ENCODE peak calls at places on chromosomes 3 and 15, in six cellular contexts. V is Kasumi-1; U is nephron progenitor cell; X is H1; B is amniotic epithelial cell; A is stimulated activated CD4-positive, alpha-beta T cell treated with anti-CD3 and anti-CD28 coated beads, Interleukin-1b, Interleukin-23, amount 100 ng/mL, for 48 hours. Q is an unnamed sample.

GRCh38 chr3:158260392-158260791 is 150.5 kb downstream of the RSRC1 start:
- DNase-seq in V (no peak), U (no peak), X (no peak), B (no peak), A (no peak), Q (no peak)

GRCh38 chr3:71724584-71725278 is 471 bp downstream of the EIF4E3 start:
- DNase-seq in V (no peak), U (peak; percentile 61), X (peak; percentile 67), B (no peak), A (peak; percentile 40), Q (no peak)

GRCh38 chr3:161139686-161140085 is 34.5 kb upstream of the B3GALNT1 start:
- DNase-seq in V (no peak), U (no peak), X (no peak), B (no peak), A (no peak), Q (no peak)

GRCh38 chr3:169764164-169764452 is 752 bp downstream of the TERC start:
- DNase-seq in V (peak; percentile 61), U (no peak), X (no peak), B (peak; percentile 66), A (no peak), Q (peak; percentile 69)

GRCh38 chr3:124372784-124373183 is 357.5 kb upstream of the UMPS start:
- DNase-seq in V (no peak), U (no peak), X (no peak), B (no peak), A (no peak), Q (peak; percentile 22)

GRCh38 chr3:135503429-135504083 is 462.0 kb upstream of the PPP2R3A start:
- DNase-seq in V (peak; percentile 39), U (peak; percentile 86), X (peak; percentile 95), B (peak; percentile 53), A (peak; percentile 15), Q (peak; percentile 54)

GRCh38 chr3:62667714-62668113 is 207.5 kb downstream of the CADPS start:
- DNase-seq in V (no peak), U (peak; percentile 9), X (peak; percentile 55), B (no peak), A (no peak), Q (no peak)

GRCh38 chr3:9825461-9826040 is 15.5 kb downstream of the TTLL3 start:
- DNase-seq in V (no peak), U (no peak), X (no peak), B (no peak), A (no peak), Q (no peak)

GRCh38 chr15:70488002-70488605 is 275.3 kb downstream of the UACA start:
- DNase-seq in V (peak; percentile 69), U (peak; percentile 85), X (peak; percentile 87), B (peak; percentile 63), A (peak; percentile 62), Q (peak; percentile 56)

GRCh38 chr3:193665370-193665989 is 72.5 kb downstream of the OPA1 start:
- DNase-seq in V (peak; percentile 68), U (no peak), X (no peak), B (peak; percentile 59), A (no peak), Q (peak; percentile 30)

GRCh38 chr3:107431298-107432012 is 54.2 kb downstream of the CCDC54 start:
- DNase-seq in V (peak; percentile 31), U (peak; percentile 65), X (peak; percentile 83), B (peak; percentile 41), A (peak; percentile 50), Q (peak; percentile 70)

GRCh38 chr3:177478170-177478859 is 281.0 kb upstream of the TBL1XR1 start:
- DNase-seq in V (no peak), U (no peak), X (no peak), B (peak; percentile 100), A (no peak), Q (peak; percentile 100)

GRCh38 chr15:68584704-68585573 is 6.1 kb downstream of the CORO2B start:
- DNase-seq in V (no peak), U (no peak), X (no peak), B (no peak), A (no peak), Q (no peak)

GRCh38 chr15:91852741-91853500 is 587 bp upstream of the SLCO3A1 start:
- DNase-seq in V (peak; percentile 62), U (peak; percentile 72), X (peak; percentile 86), B (no peak), A (peak; percentile 62), Q (peak; percentile 62)

GRCh38 chr15:58548308-58549012 is 116.7 kb downstream of the LIPC start:
- DNase-seq in V (no peak), U (no peak), X (no peak), B (no peak), A (no peak), Q (no peak)

GRCh38 chr3:13072239-13073041 is 789 bp downstream of the IQSEC1 start:
- DNase-seq in V (no peak), U (no peak), X (peak; percentile 61), B (no peak), A (no peak), Q (no peak)

GRCh38 chr15:63588826-63589225 is 8.4 kb upstream of the FBXL22 start:
- DNase-seq in V (no peak), U (no peak), X (no peak), B (no peak), A (no peak), Q (no peak)

GRCh38 chr3:4271834-4272233 is 31.3 kb upstream of the SETMAR start:
- DNase-seq in V (peak; percentile 74), U (peak; percentile 13), X (no peak), B (peak; percentile 18), A (no peak), Q (peak; percentile 49)

GRCh38 chr3:86303935-86304334 is 687.0 kb downstream of the VGLL3 start:
- DNase-seq in V (no peak), U (no peak), X (no peak), B (no peak), A (no peak), Q (no peak)

GRCh38 chr3:113104746-113105479 is 106.4 kb upstream of the BOC start:
- DNase-seq in V (no peak), U (peak; percentile 22), X (no peak), B (no peak), A (no peak), Q (no peak)

GRCh38 chr3:53729618-53730017 is 116.6 kb downstream of the CHDH start:
- DNase-seq in V (no peak), U (no peak), X (no peak), B (no peak), A (no peak), Q (no peak)

GRCh38 chr3:188152660-188153497 is 1.1 kb upstream of the LPP start:
- DNase-seq in V (no peak), U (peak; percentile 38), X (peak; percentile 61), B (peak; percentile 57), A (peak; percentile 18), Q (peak; percentile 71)

GRCh38 chr15:47027322-47027946 is 689.9 kb upstream of the SEMA6D start:
- DNase-seq in V (peak; percentile 4), U (no peak), X (peak; percentile 47), B (no peak), A (no peak), Q (no peak)

GRCh38 chr15:85592148-85592547 is 202.6 kb downstream of the KLHL25 start:
- DNase-seq in V (peak; percentile 28), U (no peak), X (no peak), B (peak; percentile 75), A (no peak), Q (peak; percentile 87)

GRCh38 chr15:95715919-95716318 is 614.6 kb upstream of the NR2F2 start:
- DNase-seq in V (no peak), U (peak; percentile 47), X (no peak), B (no peak), A (no peak), Q (no peak)

GRCh38 chr15:60661075-60661645 is 182.2 kb upstream of the ICE2 start:
- DNase-seq in V (no peak), U (no peak), X (no peak), B (peak; percentile 30), A (no peak), Q (no peak)

GRCh38 chr15:62067448-62068044 is 769 bp downstream of the C2CD4A start:
- DNase-seq in V (no peak), U (peak; percentile 44), X (peak; percentile 70), B (no peak), A (peak; percentile 11), Q (peak; percentile 6)

GRCh38 chr3:185549651-185550111 is 2.7 kb downstream of the LIPH start:
- DNase-seq in V (no peak), U (no peak), X (no peak), B (peak; percentile 28), A (no peak), Q (peak; percentile 53)

GRCh38 chr15:75107905-75108838 is 84.8 kb downstream of the PPCDC start:
- DNase-seq in V (peak; percentile 28), U (no peak), X (no peak), B (peak; percentile 86), A (peak; percentile 74), Q (peak; percentile 92)

GRCh38 chr3:117322866-117323265 is 613.3 kb downstream of the TUSC7 start:
- DNase-seq in V (peak; percentile 26), U (peak; percentile 9), X (no peak), B (peak; percentile 4), A (no peak), Q (peak; percentile 23)

GRCh38 chr15:96348112-96349027 is 17.9 kb downstream of the NR2F2 start:
- DNase-seq in V (no peak), U (no peak), X (peak; percentile 50), B (no peak), A (no peak), Q (peak; percentile 44)

GRCh38 chr15:95024388-95024787 is 793.0 kb downstream of the MCTP2 start:
- DNase-seq in V (peak; percentile 64), U (no peak), X (no peak), B (peak; percentile 52), A (no peak), Q (peak; percentile 63)

GRCh38 chr3:123371859-123372767 is 76.8 kb downstream of the ADCY5 start:
- DNase-seq in V (no peak), U (no peak), X (no peak), B (no peak), A (no peak), Q (no peak)

Q was measured in fibroblast of lung.